ENCODE peak calls at places on chromosomes 4 and X, in eight cellular contexts. M, U, Z, L, V, E, H and Q are unnamed samples.

GRCh38 chr4:8615921-8616787 is 23.6 kb downstream of the CPZ start:
- DNase-seq in M (no peak), U (no peak), Z (no peak), L (no peak), V (no peak), E (no peak), H (no peak), Q (no peak)

GRCh38 chrX:150362599-150363481 is at the start of gene MAMLD1:
- DNase-seq in M (peak), U (no peak), Z (peak), L (peak), V (peak), E (peak), H (peak), Q (peak)

GRCh38 chrX:40729923-40730584 is 5.3 kb downstream of the MED14 start:
- DNase-seq in M (peak), U (no peak), Z (peak), L (peak), V (no peak), E (no peak), H (no peak), Q (no peak)

GRCh38 chr4:79652726-79653125 is 244.7 kb upstream of the GK2 start:
- DNase-seq in M (no peak), U (no peak), Z (no peak), L (peak), V (no peak), E (no peak), H (no peak), Q (no peak)

GRCh38 chrX:107574054-107574683 is 54.1 kb upstream of the PRPS1 start:
- DNase-seq in M (no peak), U (no peak), Z (no peak), L (peak), V (peak), E (no peak), H (no peak), Q (no peak)

GRCh38 chrX:18353931-18354368 is 538 bp downstream of the SCML2 start:
- DNase-seq in M (peak), U (no peak), Z (peak), L (no peak), V (no peak), E (no peak), H (peak), Q (peak)

GRCh38 chr4:175531405-175532091 is 280.5 kb downstream of the GPM6A start:
- DNase-seq in M (no peak), U (no peak), Z (no peak), L (peak), V (peak), E (peak), H (no peak), Q (no peak)

GRCh38 chrX:43836435-43837184 is 45.6 kb downstream of the MAOB start:
- DNase-seq in M (no peak), U (no peak), Z (peak), L (peak), V (peak), E (no peak), H (no peak), Q (peak)

GRCh38 chr4:110681381-110681780 is 58.5 kb upstream of the PITX2 start:
- DNase-seq in M (no peak), U (no peak), Z (no peak), L (peak), V (no peak), E (no peak), H (no peak), Q (no peak)

GRCh38 chr4:8320386-8320750 is 50.8 kb downstream of the HTRA3 start:
- DNase-seq in M (no peak), U (no peak), Z (peak), L (no peak), V (peak), E (no peak), H (no peak), Q (no peak)